ENCODE peak calls at places on chromosomes 13 and 19, in six cellular contexts. One of them, this sample, is unnamed.
A peak's percentile ranks its signal among the peaks of the same experiment; 100 is the strongest.

GRCh38 chr13:23621316-23621645 is 51.1 kb downstream of the TNFRSF19 start:
- DNase-seq in fibroblast of lung: peak; percentile 79
- DNase-seq in Calu3: peak; percentile 35
- DNase-seq in AG10803: peak; percentile 80
- DNase-seq in tibial nerve: no peak
- DNase-seq in transverse colon: no peak
- DNase-seq in this sample: no peak

GRCh38 chr19:20482721-20483120 is 82.9 kb downstream of the ZNF737 start:
- DNase-seq in transverse colon: no peak
- DNase-seq in Calu3: no peak
- DNase-seq in tibial nerve: no peak
- DNase-seq in fibroblast of lung: no peak
- DNase-seq in AG10803: no peak
- DNase-seq in this sample: no peak

GRCh38 chr19:18469245-18470107 is 31.5 kb upstream of the ISYNA1 start:
- DNase-seq in Calu3: peak; percentile 65
- DNase-seq in AG10803: peak; percentile 71
- DNase-seq in fibroblast of lung: peak; percentile 75
- DNase-seq in tibial nerve: peak; percentile 68
- DNase-seq in transverse colon: peak; percentile 71
- DNase-seq in this sample: peak; percentile 82

GRCh38 chr19:39212377-39212742 is 8.3 kb upstream of the SYCN start:
- DNase-seq in fibroblast of lung: peak; percentile 11
- DNase-seq in Calu3: peak; percentile 64
- DNase-seq in tibial nerve: no peak
- DNase-seq in transverse colon: peak; percentile 26
- DNase-seq in AG10803: no peak
- DNase-seq in this sample: peak; percentile 71

GRCh38 chr19:49106648-49107135 is 7.5 kb upstream of the LIN7B start:
- DNase-seq in fibroblast of lung: peak; percentile 41
- DNase-seq in Calu3: peak; percentile 71
- DNase-seq in AG10803: peak; percentile 50
- DNase-seq in transverse colon: peak; percentile 61
- DNase-seq in tibial nerve: peak; percentile 52
- DNase-seq in this sample: peak; percentile 76

GRCh38 chr19:45508931-45509691 is 1.8 kb downstream of the VASP start:
- DNase-seq in transverse colon: peak; percentile 86
- DNase-seq in Calu3: peak; percentile 76
- DNase-seq in fibroblast of lung: peak; percentile 65
- DNase-seq in AG10803: peak; percentile 66
- DNase-seq in tibial nerve: peak; percentile 61
- DNase-seq in this sample: peak; percentile 77

GRCh38 chr19:23440791-23441190 is 45.5 kb upstream of the ZNF91 start:
- DNase-seq in AG10803: no peak
- DNase-seq in transverse colon: no peak
- DNase-seq in Calu3: peak; percentile 11
- DNase-seq in fibroblast of lung: no peak
- DNase-seq in tibial nerve: no peak
- DNase-seq in this sample: no peak

GRCh38 chr19:44800461-44800860 is 8.4 kb upstream of the BCAM start:
- DNase-seq in transverse colon: peak; percentile 88
- DNase-seq in Calu3: peak; percentile 96
- DNase-seq in tibial nerve: peak; percentile 86
- DNase-seq in fibroblast of lung: peak; percentile 70
- DNase-seq in AG10803: peak; percentile 62
- DNase-seq in this sample: peak; percentile 92

GRCh38 chr13:29529755-29530154 is 65.7 kb downstream of the SLC7A1 start:
- DNase-seq in Calu3: no peak
- DNase-seq in fibroblast of lung: no peak
- DNase-seq in AG10803: no peak
- DNase-seq in transverse colon: no peak
- DNase-seq in tibial nerve: no peak
- DNase-seq in this sample: no peak

GRCh38 chr19:16316506-16316882 is 8.1 kb upstream of the KLF2 start:
- DNase-seq in Calu3: no peak
- DNase-seq in tibial nerve: no peak
- DNase-seq in AG10803: no peak
- DNase-seq in transverse colon: no peak
- DNase-seq in fibroblast of lung: no peak
- DNase-seq in this sample: no peak

GRCh38 chr19:23436944-23437343 is 41.7 kb upstream of the ZNF91 start:
- DNase-seq in transverse colon: no peak
- DNase-seq in tibial nerve: no peak
- DNase-seq in AG10803: no peak
- DNase-seq in fibroblast of lung: no peak
- DNase-seq in Calu3: no peak
- DNase-seq in this sample: no peak

GRCh38 chr19:53864308-53864836 is 3.3 kb upstream of the MYADM start:
- DNase-seq in tibial nerve: no peak
- DNase-seq in AG10803: no peak
- DNase-seq in fibroblast of lung: no peak
- DNase-seq in Calu3: peak; percentile 73
- DNase-seq in transverse colon: peak; percentile 55
- DNase-seq in this sample: no peak

GRCh38 chr19:6680141-6680540 is 10.2 kb upstream of the TNFSF14 start:
- DNase-seq in transverse colon: no peak
- DNase-seq in tibial nerve: no peak
- DNase-seq in AG10803: no peak
- DNase-seq in Calu3: no peak
- DNase-seq in fibroblast of lung: no peak
- DNase-seq in this sample: no peak

GRCh38 chr19:54094601-54095000 is 6.0 kb downstream of the OSCAR start:
- DNase-seq in AG10803: no peak
- DNase-seq in transverse colon: no peak
- DNase-seq in Calu3: no peak
- DNase-seq in tibial nerve: no peak
- DNase-seq in fibroblast of lung: no peak
- DNase-seq in this sample: no peak

GRCh38 chr13:61410669-61411297 is 4.9 kb downstream of the PCDH20 start:
- DNase-seq in Calu3: no peak
- DNase-seq in AG10803: peak; percentile 4
- DNase-seq in tibial nerve: no peak
- DNase-seq in fibroblast of lung: peak; percentile 34
- DNase-seq in transverse colon: no peak
- DNase-seq in this sample: peak; percentile 16

GRCh38 chr13:52411629-52412028 is 5.7 kb upstream of the THSD1 start:
- DNase-seq in transverse colon: no peak
- DNase-seq in fibroblast of lung: peak; percentile 92
- DNase-seq in tibial nerve: no peak
- DNase-seq in AG10803: peak; percentile 53
- DNase-seq in Calu3: peak; percentile 24
- DNase-seq in this sample: no peak

GRCh38 chr19:58181902-58182576 is 822 bp upstream of the ZNF274 start:
- DNase-seq in AG10803: peak; percentile 3
- DNase-seq in fibroblast of lung: peak; percentile 20
- DNase-seq in Calu3: peak; percentile 62
- DNase-seq in transverse colon: peak; percentile 42
- DNase-seq in tibial nerve: peak; percentile 21
- DNase-seq in this sample: peak; percentile 47

GRCh38 chr19:17450264-17451075 is 2.0 kb upstream of the TMEM221 start:
- DNase-seq in Calu3: peak; percentile 14
- DNase-seq in fibroblast of lung: no peak
- DNase-seq in AG10803: no peak
- DNase-seq in tibial nerve: no peak
- DNase-seq in transverse colon: no peak
- DNase-seq in this sample: no peak

GRCh38 chr13:71801781-71802180 is 65.2 kb downstream of the DACH1 start:
- DNase-seq in AG10803: no peak
- DNase-seq in tibial nerve: no peak
- DNase-seq in fibroblast of lung: no peak
- DNase-seq in Calu3: no peak
- DNase-seq in transverse colon: no peak
- DNase-seq in this sample: peak; percentile 61

GRCh38 chr13:46519177-46519576 is 33.8 kb upstream of the LRCH1 start:
- DNase-seq in Calu3: no peak
- DNase-seq in AG10803: no peak
- DNase-seq in fibroblast of lung: no peak
- DNase-seq in tibial nerve: no peak
- DNase-seq in transverse colon: no peak
- DNase-seq in this sample: no peak

GRCh38 chr19:17086811-17087210 is 11.2 kb downstream of the MYO9B start:
- DNase-seq in transverse colon: no peak
- DNase-seq in Calu3: no peak
- DNase-seq in fibroblast of lung: no peak
- DNase-seq in AG10803: peak; percentile 28
- DNase-seq in tibial nerve: no peak
- DNase-seq in this sample: no peak

GRCh38 chr13:24073657-24074056 is 86.9 kb upstream of the SPATA13 start:
- DNase-seq in tibial nerve: no peak
- DNase-seq in fibroblast of lung: no peak
- DNase-seq in AG10803: no peak
- DNase-seq in Calu3: no peak
- DNase-seq in transverse colon: no peak
- DNase-seq in this sample: no peak

GRCh38 chr13:36606060-36606459 is 67.8 kb upstream of the SERTM1 start:
- DNase-seq in AG10803: no peak
- DNase-seq in transverse colon: no peak
- DNase-seq in Calu3: no peak
- DNase-seq in tibial nerve: no peak
- DNase-seq in fibroblast of lung: no peak
- DNase-seq in this sample: no peak

GRCh38 chr19:41849067-41849466 is 4.2 kb downstream of the DMRTC2 start:
- DNase-seq in Calu3: no peak
- DNase-seq in fibroblast of lung: no peak
- DNase-seq in AG10803: no peak
- DNase-seq in tibial nerve: no peak
- DNase-seq in transverse colon: no peak
- DNase-seq in this sample: no peak

GRCh38 chr19:46426506-46427162 is 2.1 kb downstream of the PNMA8C start:
- DNase-seq in AG10803: peak; percentile 73
- DNase-seq in transverse colon: peak; percentile 46
- DNase-seq in tibial nerve: peak; percentile 57
- DNase-seq in Calu3: peak; percentile 49
- DNase-seq in fibroblast of lung: peak; percentile 84
- DNase-seq in this sample: peak; percentile 97

GRCh38 chr19:495440-496332 is 600 bp upstream of the MADCAM1 start:
- DNase-seq in AG10803: peak; percentile 19
- DNase-seq in fibroblast of lung: peak; percentile 20
- DNase-seq in tibial nerve: no peak
- DNase-seq in Calu3: peak; percentile 51
- DNase-seq in transverse colon: no peak
- DNase-seq in this sample: peak; percentile 62

GRCh38 chr19:45528149-45528743 is 21.0 kb downstream of the VASP start:
- DNase-seq in fibroblast of lung: peak; percentile 43
- DNase-seq in tibial nerve: no peak
- DNase-seq in AG10803: peak; percentile 43
- DNase-seq in transverse colon: no peak
- DNase-seq in Calu3: peak; percentile 72
- DNase-seq in this sample: peak; percentile 73

GRCh38 chr13:110419946-110420345 is 112.9 kb downstream of the COL4A2 start:
- DNase-seq in AG10803: no peak
- DNase-seq in fibroblast of lung: no peak
- DNase-seq in tibial nerve: no peak
- DNase-seq in transverse colon: no peak
- DNase-seq in Calu3: no peak
- DNase-seq in this sample: no peak
- TF ChIP-seq CTCF in AG10803: no peak
- TF ChIP-seq CTCF in fibroblast of lung: no peak
- TF ChIP-seq CTCF in tibial nerve: no peak
- TF ChIP-seq CTCF in transverse colon: no peak
- TF ChIP-seq CTCF in Calu3: no peak
- TF ChIP-seq CTCF in this sample: no peak

GRCh38 chr19:15169541-15170285 is 31.1 kb downstream of the NOTCH3 start:
- DNase-seq in transverse colon: no peak
- DNase-seq in Calu3: no peak
- DNase-seq in tibial nerve: no peak
- DNase-seq in fibroblast of lung: no peak
- DNase-seq in AG10803: no peak
- DNase-seq in this sample: no peak
- TF ChIP-seq CTCF in transverse colon: no peak
- TF ChIP-seq CTCF in Calu3: no peak
- TF ChIP-seq CTCF in tibial nerve: no peak
- TF ChIP-seq CTCF in fibroblast of lung: no peak
- TF ChIP-seq CTCF in AG10803: no peak
- TF ChIP-seq CTCF in this sample: no peak

GRCh38 chr13:67440240-67440639 is 210.1 kb upstream of the PCDH9 start:
- DNase-seq in tibial nerve: no peak
- DNase-seq in transverse colon: no peak
- DNase-seq in Calu3: no peak
- DNase-seq in fibroblast of lung: no peak
- DNase-seq in AG10803: no peak
- DNase-seq in this sample: no peak
- TF ChIP-seq CTCF in tibial nerve: no peak
- TF ChIP-seq CTCF in transverse colon: no peak
- TF ChIP-seq CTCF in Calu3: no peak
- TF ChIP-seq CTCF in fibroblast of lung: no peak
- TF ChIP-seq CTCF in AG10803: no peak
- TF ChIP-seq CTCF in this sample: no peak

DNA sequence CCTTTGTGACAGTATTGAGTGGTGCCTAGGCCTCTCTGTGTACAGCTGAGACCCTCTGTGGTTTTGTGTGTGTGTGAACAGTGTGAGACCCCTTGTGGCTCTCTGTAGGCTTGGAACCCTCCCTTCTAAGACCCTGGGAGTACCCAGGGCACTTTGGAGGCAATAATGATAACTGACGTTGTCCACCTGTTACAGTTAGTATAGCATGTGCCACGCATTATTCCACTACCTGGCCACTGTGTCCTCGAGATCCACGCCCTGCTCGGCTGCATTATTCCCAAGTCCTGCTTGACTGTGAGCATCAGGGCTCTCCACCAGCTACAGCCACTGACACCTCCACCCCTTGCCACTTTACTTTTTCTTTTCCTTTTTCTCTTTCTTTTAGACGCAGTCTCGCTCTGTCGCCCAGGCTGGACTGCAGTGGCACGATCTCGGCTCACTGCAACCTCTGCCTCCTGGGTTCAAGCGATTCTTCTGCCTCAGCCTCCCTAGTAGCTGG is 2.0 kb downstream of the GRAMD1A start:
- DNase-seq in Calu3: no peak
- DNase-seq in tibial nerve: no peak
- DNase-seq in AG10803: no peak
- DNase-seq in transverse colon: no peak
- DNase-seq in fibroblast of lung: no peak
- DNase-seq in this sample: no peak
- TF ChIP-seq CTCF in Calu3: no peak
- TF ChIP-seq CTCF in tibial nerve: no peak
- TF ChIP-seq CTCF in AG10803: no peak
- TF ChIP-seq CTCF in transverse colon: no peak
- TF ChIP-seq CTCF in fibroblast of lung: no peak
- TF ChIP-seq CTCF in this sample: no peak

GRCh38 chr19:33427801-33428626 is 54.5 kb downstream of the CEBPG start:
- DNase-seq in tibial nerve: no peak
- DNase-seq in AG10803: no peak
- DNase-seq in fibroblast of lung: no peak
- DNase-seq in Calu3: no peak
- DNase-seq in transverse colon: no peak
- DNase-seq in this sample: no peak

GRCh38 chr19:33429891-33430673 is 56.6 kb downstream of the CEBPG start:
- DNase-seq in fibroblast of lung: no peak
- DNase-seq in tibial nerve: no peak
- DNase-seq in Calu3: no peak
- DNase-seq in transverse colon: no peak
- DNase-seq in AG10803: no peak
- DNase-seq in this sample: no peak

GRCh38 chr19:33430674-33431277 is 57.3 kb downstream of the CEBPG start:
- DNase-seq in AG10803: peak; percentile 62
- DNase-seq in transverse colon: peak; percentile 67
- DNase-seq in Calu3: peak; percentile 86
- DNase-seq in fibroblast of lung: peak; percentile 62
- DNase-seq in tibial nerve: peak; percentile 37
- DNase-seq in this sample: peak; percentile 83

GRCh38 chr19:33426621-33427475 is 53.3 kb downstream of the CEBPG start:
- DNase-seq in transverse colon: no peak
- DNase-seq in fibroblast of lung: no peak
- DNase-seq in AG10803: no peak
- DNase-seq in Calu3: no peak
- DNase-seq in tibial nerve: no peak
- DNase-seq in this sample: no peak

GRCh38 chr19:33428627-33429013 is 55.1 kb downstream of the CEBPG start:
- DNase-seq in tibial nerve: no peak
- DNase-seq in Calu3: no peak
- DNase-seq in AG10803: no peak
- DNase-seq in transverse colon: no peak
- DNase-seq in fibroblast of lung: no peak
- DNase-seq in this sample: no peak
- TF ChIP-seq CTCF in tibial nerve: no peak
- TF ChIP-seq CTCF in Calu3: no peak
- TF ChIP-seq CTCF in AG10803: no peak
- TF ChIP-seq CTCF in transverse colon: no peak
- TF ChIP-seq CTCF in fibroblast of lung: no peak
- TF ChIP-seq CTCF in this sample: no peak

This sample was measured in neural progenitor cell.